ENCODE peak calls at places on chromosomes 7 and 10, in eight cellular contexts. One of them, this sample, is unnamed.

GRCh38 chr7:19030280-19030679 is 87.2 kb downstream of the TWIST1 start:
- DNase-seq in amniotic stem cell: no peak
- DNase-seq in IMR-90: peak; percentile 35
- DNase-seq in AG04450: no peak
- DNase-seq in upper lobe of left lung: no peak
- DNase-seq in head of caudate nucleus: no peak
- DNase-seq in Ammon's horn: no peak
- DNase-seq in AG09319: no peak
- DNase-seq in this sample: no peak

GRCh38 chr10:62103857-62104256 is 164.8 kb downstream of the RTKN2 start:
- DNase-seq in AG09319: no peak
- DNase-seq in Ammon's horn: no peak
- DNase-seq in head of caudate nucleus: no peak
- DNase-seq in amniotic stem cell: no peak
- DNase-seq in AG04450: no peak
- DNase-seq in IMR-90: no peak
- DNase-seq in upper lobe of left lung: no peak
- DNase-seq in this sample: no peak

GRCh38 chr7:127792528-127793342 is 140.7 kb downstream of the SND1 start:
- DNase-seq in AG04450: no peak
- DNase-seq in AG09319: no peak
- DNase-seq in IMR-90: no peak
- DNase-seq in upper lobe of left lung: no peak
- DNase-seq in amniotic stem cell: no peak
- DNase-seq in Ammon's horn: peak; percentile 20
- DNase-seq in head of caudate nucleus: no peak
- DNase-seq in this sample: no peak

GRCh38 chr7:20306499-20306946 is 24.2 kb upstream of the ITGB8 start:
- DNase-seq in upper lobe of left lung: no peak
- DNase-seq in AG04450: no peak
- DNase-seq in amniotic stem cell: no peak
- DNase-seq in IMR-90: no peak
- DNase-seq in head of caudate nucleus: no peak
- DNase-seq in AG09319: no peak
- DNase-seq in Ammon's horn: no peak
- DNase-seq in this sample: no peak

GRCh38 chr10:16594106-16594505 is 72.4 kb upstream of the C1QL3 start:
- DNase-seq in Ammon's horn: no peak
- DNase-seq in AG04450: no peak
- DNase-seq in amniotic stem cell: no peak
- DNase-seq in AG09319: no peak
- DNase-seq in upper lobe of left lung: no peak
- DNase-seq in IMR-90: no peak
- DNase-seq in head of caudate nucleus: no peak
- DNase-seq in this sample: no peak

GRCh38 chr7:124915242-124915641 is 14.4 kb downstream of the POT1 start:
- DNase-seq in head of caudate nucleus: no peak
- DNase-seq in upper lobe of left lung: no peak
- DNase-seq in IMR-90: no peak
- DNase-seq in Ammon's horn: no peak
- DNase-seq in amniotic stem cell: no peak
- DNase-seq in AG09319: no peak
- DNase-seq in AG04450: no peak
- DNase-seq in this sample: no peak

GRCh38 chr7:15648461-15648961 is 38.0 kb downstream of the MEOX2 start:
- DNase-seq in IMR-90: no peak
- DNase-seq in head of caudate nucleus: no peak
- DNase-seq in AG04450: no peak
- DNase-seq in Ammon's horn: no peak
- DNase-seq in amniotic stem cell: no peak
- DNase-seq in upper lobe of left lung: no peak
- DNase-seq in AG09319: no peak
- DNase-seq in this sample: no peak

GRCh38 chr10:92121686-92122492 is 169.0 kb downstream of the CPEB3 start:
- DNase-seq in upper lobe of left lung: no peak
- DNase-seq in Ammon's horn: no peak
- DNase-seq in AG09319: no peak
- DNase-seq in AG04450: no peak
- DNase-seq in amniotic stem cell: no peak
- DNase-seq in IMR-90: no peak
- DNase-seq in head of caudate nucleus: no peak
- DNase-seq in this sample: no peak

GRCh38 chr10:23337616-23338015 is 7.0 kb downstream of the C10orf67 start:
- DNase-seq in upper lobe of left lung: no peak
- DNase-seq in AG04450: no peak
- DNase-seq in Ammon's horn: no peak
- DNase-seq in IMR-90: no peak
- DNase-seq in AG09319: no peak
- DNase-seq in head of caudate nucleus: no peak
- DNase-seq in amniotic stem cell: no peak
- DNase-seq in this sample: no peak

GRCh38 chr7:30752979-30753378 is 1.0 kb downstream of the INMT start:
- DNase-seq in IMR-90: no peak
- DNase-seq in AG04450: no peak
- DNase-seq in AG09319: no peak
- DNase-seq in Ammon's horn: no peak
- DNase-seq in upper lobe of left lung: no peak
- DNase-seq in amniotic stem cell: no peak
- DNase-seq in head of caudate nucleus: no peak
- DNase-seq in this sample: no peak

GRCh38 chr10:58384095-58384494 is 1.1 kb upstream of the TFAM start:
- DNase-seq in AG04450: no peak
- DNase-seq in AG09319: no peak
- DNase-seq in amniotic stem cell: no peak
- DNase-seq in upper lobe of left lung: no peak
- DNase-seq in head of caudate nucleus: no peak
- DNase-seq in Ammon's horn: peak; percentile 18
- DNase-seq in IMR-90: no peak
- DNase-seq in this sample: peak; percentile 14

GRCh38 chr7:143250822-143251221 is 12.4 kb upstream of the GSTK1 start:
- DNase-seq in Ammon's horn: no peak
- DNase-seq in head of caudate nucleus: no peak
- DNase-seq in AG09319: no peak
- DNase-seq in upper lobe of left lung: no peak
- DNase-seq in IMR-90: no peak
- DNase-seq in AG04450: no peak
- DNase-seq in amniotic stem cell: no peak
- DNase-seq in this sample: no peak

GRCh38 chr10:77801474-77802238 is 124.9 kb downstream of the DLG5 start:
- DNase-seq in head of caudate nucleus: no peak
- DNase-seq in upper lobe of left lung: no peak
- DNase-seq in AG04450: no peak
- DNase-seq in IMR-90: peak; percentile 52
- DNase-seq in AG09319: no peak
- DNase-seq in amniotic stem cell: no peak
- DNase-seq in Ammon's horn: no peak
- DNase-seq in this sample: no peak

GRCh38 chr7:70494977-70495376 is 637.0 kb upstream of the GALNT17 start:
- DNase-seq in upper lobe of left lung: no peak
- DNase-seq in AG09319: no peak
- DNase-seq in IMR-90: no peak
- DNase-seq in head of caudate nucleus: no peak
- DNase-seq in amniotic stem cell: no peak
- DNase-seq in AG04450: no peak
- DNase-seq in Ammon's horn: no peak
- DNase-seq in this sample: no peak

GRCh38 chr10:35453855-35454532 is 117.7 kb downstream of the CCNY start:
- DNase-seq in AG04450: no peak
- DNase-seq in AG09319: no peak
- DNase-seq in IMR-90: peak; percentile 74
- DNase-seq in amniotic stem cell: no peak
- DNase-seq in head of caudate nucleus: peak; percentile 36
- DNase-seq in Ammon's horn: no peak
- DNase-seq in upper lobe of left lung: no peak
- DNase-seq in this sample: no peak

GRCh38 chr10:52312999-52313349 is 1.1 kb upstream of the DKK1 start:
- DNase-seq in upper lobe of left lung: no peak
- DNase-seq in AG04450: no peak
- DNase-seq in amniotic stem cell: no peak
- DNase-seq in IMR-90: peak; percentile 6
- DNase-seq in Ammon's horn: no peak
- DNase-seq in AG09319: no peak
- DNase-seq in head of caudate nucleus: no peak
- DNase-seq in this sample: no peak

GRCh38 chr7:936131-937054 is 18.1 kb downstream of the ADAP1 start:
- DNase-seq in upper lobe of left lung: peak; percentile 71
- DNase-seq in Ammon's horn: no peak
- DNase-seq in AG09319: no peak
- DNase-seq in amniotic stem cell: no peak
- DNase-seq in head of caudate nucleus: no peak
- DNase-seq in AG04450: no peak
- DNase-seq in IMR-90: peak; percentile 28
- DNase-seq in this sample: peak; percentile 88

GRCh38 chr7:99379043-99379577 is 4.6 kb downstream of the ARPC1B start:
- DNase-seq in Ammon's horn: peak; percentile 72
- DNase-seq in AG09319: peak; percentile 95
- DNase-seq in IMR-90: peak; percentile 88
- DNase-seq in amniotic stem cell: peak; percentile 60
- DNase-seq in head of caudate nucleus: no peak
- DNase-seq in upper lobe of left lung: no peak
- DNase-seq in AG04450: peak; percentile 54
- DNase-seq in this sample: no peak

GRCh38 chr7:134632937-134633540 is 13.6 kb upstream of the BPGM start:
- DNase-seq in AG04450: no peak
- DNase-seq in IMR-90: peak; percentile 69
- DNase-seq in amniotic stem cell: no peak
- DNase-seq in Ammon's horn: peak; percentile 28
- DNase-seq in head of caudate nucleus: no peak
- DNase-seq in upper lobe of left lung: no peak
- DNase-seq in AG09319: no peak
- DNase-seq in this sample: no peak

GRCh38 chr10:5831446-5831782 is 18.2 kb upstream of the GDI2 start:
- DNase-seq in amniotic stem cell: no peak
- DNase-seq in upper lobe of left lung: no peak
- DNase-seq in IMR-90: no peak
- DNase-seq in Ammon's horn: no peak
- DNase-seq in AG09319: no peak
- DNase-seq in AG04450: no peak
- DNase-seq in head of caudate nucleus: no peak
- DNase-seq in this sample: no peak

GRCh38 chr10:1968257-1969025 is 231.1 kb upstream of the ADARB2 start:
- DNase-seq in amniotic stem cell: no peak
- DNase-seq in AG09319: no peak
- DNase-seq in head of caudate nucleus: no peak
- DNase-seq in Ammon's horn: no peak
- DNase-seq in IMR-90: no peak
- DNase-seq in upper lobe of left lung: no peak
- DNase-seq in AG04450: no peak
- DNase-seq in this sample: no peak

GRCh38 chr7:2978403-2978802 is 65.3 kb downstream of the CARD11 start:
- DNase-seq in AG09319: no peak
- DNase-seq in amniotic stem cell: no peak
- DNase-seq in IMR-90: no peak
- DNase-seq in Ammon's horn: peak; percentile 62
- DNase-seq in head of caudate nucleus: peak; percentile 14
- DNase-seq in upper lobe of left lung: peak; percentile 88
- DNase-seq in AG04450: no peak
- DNase-seq in this sample: peak; percentile 53

GRCh38 chr10:69963835-69964710 is 88.6 kb upstream of the MACROH2A2 start:
- DNase-seq in Ammon's horn: no peak
- DNase-seq in IMR-90: no peak
- DNase-seq in amniotic stem cell: no peak
- DNase-seq in head of caudate nucleus: no peak
- DNase-seq in upper lobe of left lung: no peak
- DNase-seq in AG04450: no peak
- DNase-seq in AG09319: no peak
- DNase-seq in this sample: no peak

GRCh38 chr7:71868797-71869196 is 543.3 kb downstream of the CALN1 start:
- DNase-seq in AG04450: no peak
- DNase-seq in head of caudate nucleus: no peak
- DNase-seq in upper lobe of left lung: no peak
- DNase-seq in IMR-90: no peak
- DNase-seq in AG09319: no peak
- DNase-seq in amniotic stem cell: no peak
- DNase-seq in Ammon's horn: no peak
- DNase-seq in this sample: no peak

GRCh38 chr10:101881036-101881774 is 37.6 kb upstream of the KCNIP2 start:
- DNase-seq in head of caudate nucleus: no peak
- DNase-seq in Ammon's horn: no peak
- DNase-seq in amniotic stem cell: no peak
- DNase-seq in AG09319: no peak
- DNase-seq in AG04450: no peak
- DNase-seq in IMR-90: no peak
- DNase-seq in upper lobe of left lung: no peak
- DNase-seq in this sample: no peak

GRCh38 chr10:18753496-18753895 is 94.3 kb downstream of the ARL5B start:
- DNase-seq in AG04450: no peak
- DNase-seq in upper lobe of left lung: no peak
- DNase-seq in head of caudate nucleus: no peak
- DNase-seq in AG09319: no peak
- DNase-seq in amniotic stem cell: no peak
- DNase-seq in IMR-90: no peak
- DNase-seq in Ammon's horn: no peak
- DNase-seq in this sample: no peak

GRCh38 chr7:94440460-94441039 is 45.9 kb downstream of the COL1A2 start:
- DNase-seq in AG09319: no peak
- DNase-seq in Ammon's horn: peak; percentile 34
- DNase-seq in AG04450: no peak
- DNase-seq in IMR-90: peak; percentile 20
- DNase-seq in head of caudate nucleus: no peak
- DNase-seq in amniotic stem cell: no peak
- DNase-seq in upper lobe of left lung: no peak
- DNase-seq in this sample: no peak

GRCh38 chr10:107771066-107771465 is 606.6 kb upstream of the SORCS1 start:
- DNase-seq in IMR-90: no peak
- DNase-seq in upper lobe of left lung: no peak
- DNase-seq in Ammon's horn: no peak
- DNase-seq in AG04450: no peak
- DNase-seq in AG09319: no peak
- DNase-seq in head of caudate nucleus: no peak
- DNase-seq in amniotic stem cell: no peak
- DNase-seq in this sample: no peak

GRCh38 chr10:100327007-100327700 is 2.9 kb downstream of the PKD2L1 start:
- DNase-seq in Ammon's horn: peak; percentile 72
- DNase-seq in amniotic stem cell: no peak
- DNase-seq in AG09319: no peak
- DNase-seq in head of caudate nucleus: no peak
- DNase-seq in upper lobe of left lung: no peak
- DNase-seq in IMR-90: peak; percentile 10
- DNase-seq in AG04450: no peak
- DNase-seq in this sample: peak; percentile 55

GRCh38 chr7:105512415-105512814 is 9.7 kb downstream of the PUS7 start:
- DNase-seq in amniotic stem cell: no peak
- DNase-seq in upper lobe of left lung: no peak
- DNase-seq in IMR-90: no peak
- DNase-seq in AG04450: no peak
- DNase-seq in head of caudate nucleus: no peak
- DNase-seq in AG09319: no peak
- DNase-seq in Ammon's horn: no peak
- DNase-seq in this sample: no peak

GRCh38 chr7:44727346-44728262 is 21.0 kb upstream of the ZMIZ2 start:
- DNase-seq in AG09319: no peak
- DNase-seq in IMR-90: peak; percentile 81
- DNase-seq in upper lobe of left lung: no peak
- DNase-seq in AG04450: peak; percentile 34
- DNase-seq in head of caudate nucleus: no peak
- DNase-seq in amniotic stem cell: no peak
- DNase-seq in Ammon's horn: no peak
- DNase-seq in this sample: no peak

GRCh38 chr7:149776305-149776704 is 2.9 kb upstream of the ZNF467 start:
- DNase-seq in amniotic stem cell: no peak
- DNase-seq in AG09319: no peak
- DNase-seq in IMR-90: peak; percentile 15
- DNase-seq in head of caudate nucleus: peak; percentile 9
- DNase-seq in AG04450: no peak
- DNase-seq in upper lobe of left lung: peak; percentile 76
- DNase-seq in Ammon's horn: peak; percentile 50
- DNase-seq in this sample: no peak

GRCh38 chr7:124697746-124698145 is 67.8 kb downstream of the GPR37 start:
- DNase-seq in AG04450: no peak
- DNase-seq in AG09319: no peak
- DNase-seq in head of caudate nucleus: no peak
- DNase-seq in Ammon's horn: no peak
- DNase-seq in IMR-90: no peak
- DNase-seq in upper lobe of left lung: no peak
- DNase-seq in amniotic stem cell: no peak
- DNase-seq in this sample: no peak

GRCh38 chr7:7274782-7275181 is 92.4 kb downstream of the C1GALT1 start:
- DNase-seq in AG04450: no peak
- DNase-seq in head of caudate nucleus: no peak
- DNase-seq in amniotic stem cell: no peak
- DNase-seq in AG09319: no peak
- DNase-seq in Ammon's horn: no peak
- DNase-seq in IMR-90: peak; percentile 33
- DNase-seq in upper lobe of left lung: no peak
- DNase-seq in this sample: no peak